ENCODE peak calls at places on chromosome 18, in four cellular contexts. K is fibroblast of lung, Y is tibial nerve, I is GM23248. Z is an unnamed sample.

GRCh38 chr18:56967032-56967431 is 179.9 kb upstream of the BOD1L2 start:
- DNase-seq in K (no peak), Y (no peak), I (no peak), Z (no peak)

GRCh38 chr18:59516356-59517155 is 157.5 kb upstream of the LMAN1 start:
- DNase-seq in K (peak), Y (peak), I (peak), Z (no peak)

GRCh38 chr18:68376931-68377330 is 338.0 kb downstream of the TMX3 start:
- DNase-seq in K (no peak), Y (no peak), I (no peak), Z (no peak)

GRCh38 chr18:25503567-25504081 is 151.7 kb upstream of the ZNF521 start:
- DNase-seq in K (peak), Y (peak), I (peak), Z (peak)

GRCh38 chr18:53380063-53380639 is 844.3 kb downstream of the MBD2 start:
- DNase-seq in K (peak), Y (no peak), I (peak), Z (no peak)

GRCh38 chr18:78587626-78588600 is 391.7 kb upstream of the SALL3 start:
- DNase-seq in K (no peak), Y (no peak), I (no peak), Z (no peak)

GRCh38 chr18:67583621-67584020 is 67.1 kb upstream of the DSEL start:
- DNase-seq in K (peak), Y (no peak), I (peak), Z (no peak)

GRCh38 chr18:30644158-30644557 is 398.4 kb downstream of the DSC3 start:
- DNase-seq in K (no peak), Y (no peak), I (no peak), Z (no peak)

GRCh38 chr18:1806884-1807615 is 764.3 kb downstream of the METTL4 start:
- DNase-seq in K (no peak), Y (no peak), I (no peak), Z (no peak)

GRCh38 chr18:55841314-55841713 is 253.3 kb upstream of the TCF4 start:
- DNase-seq in K (peak), Y (no peak), I (peak), Z (no peak)

GRCh38 chr18:12307871-12308385 is at the start of gene TUBB6:
- DNase-seq in K (peak), Y (peak), I (peak), Z (peak)

GRCh38 chr18:45730832-45731545 is 7.0 kb downstream of the SLC14A1 start:
- DNase-seq in K (peak), Y (no peak), I (peak), Z (no peak)

GRCh38 chr18:12338382-12338781 is 30.3 kb downstream of the TUBB6 start:
- DNase-seq in K (no peak), Y (no peak), I (no peak), Z (no peak)

GRCh38 chr18:49359732-49360444 is 100.6 kb downstream of the DYM start:
- DNase-seq in K (peak), Y (no peak), I (peak), Z (no peak)

GRCh38 chr18:48798334-48799197 is 152.2 kb downstream of the SMAD7 start:
- DNase-seq in K (no peak), Y (no peak), I (no peak), Z (peak)

GRCh38 chr18:44789704-44790103 is 109.0 kb downstream of the SETBP1 start:
- DNase-seq in K (peak), Y (no peak), I (peak), Z (no peak)

GRCh38 chr18:74722237-74722636 is 124.6 kb downstream of the ZNF407 start:
- DNase-seq in K (peak), Y (no peak), I (peak), Z (no peak)

GRCh38 chr18:54222922-54223567 is 1.4 kb downstream of the MBD2 start:
- DNase-seq in K (no peak), Y (no peak), I (no peak), Z (no peak)

GRCh38 chr18:58762781-58763171 is 91.5 kb downstream of the MALT1 start:
- DNase-seq in K (no peak), Y (no peak), I (no peak), Z (no peak)

GRCh38 chr18:65968605-65969004 is 217.8 kb downstream of the CDH7 start:
- DNase-seq in K (no peak), Y (no peak), I (no peak), Z (no peak)

GRCh38 chr18:58870621-58871020 is 5.9 kb downstream of the ZNF532 start:
- DNase-seq in K (no peak), Y (no peak), I (no peak), Z (no peak)

GRCh38 chr18:29154758-29155725 is 978.1 kb upstream of the CDH2 start:
- DNase-seq in K (peak), Y (no peak), I (peak), Z (no peak)

GRCh38 chr18:11995445-11996189 is 14.3 kb downstream of the IMPA2 start:
- DNase-seq in K (peak), Y (peak), I (peak), Z (peak)

GRCh38 chr18:56067216-56067611 is 479.2 kb upstream of the TCF4 start:
- DNase-seq in K (no peak), Y (no peak), I (peak), Z (no peak)

GRCh38 chr18:70288851-70289328 is at the start of gene SOCS6:
- DNase-seq in K (peak), Y (no peak), I (peak), Z (peak)

GRCh38 chr18:53941601-53942335 is 282.7 kb downstream of the MBD2 start:
- DNase-seq in K (peak), Y (no peak), I (peak), Z (no peak)

GRCh38 chr18:67783215-67783946 is 266.9 kb upstream of the DSEL start:
- DNase-seq in K (peak), Y (no peak), I (peak), Z (no peak)

GRCh38 chr18:56748698-56749268 is 97.6 kb downstream of the WDR7 start:
- DNase-seq in K (peak), Y (no peak), I (peak), Z (no peak)

GRCh38 chr18:79384151-79384807 is 11.5 kb upstream of the NFATC1 start:
- DNase-seq in K (no peak), Y (no peak), I (peak), Z (no peak)

GRCh38 chr18:68779169-68779568 is 18.7 kb upstream of the CCDC102B start:
- DNase-seq in K (no peak), Y (no peak), I (peak), Z (no peak)

GRCh38 chr18:47397671-47398319 is 146.3 kb upstream of the SKOR2 start:
- DNase-seq in K (no peak), Y (no peak), I (no peak), Z (peak)

GRCh38 chr18:31493941-31494340 is 4.0 kb upstream of the DSG2 start:
- DNase-seq in K (no peak), Y (no peak), I (no peak), Z (no peak)

GRCh38 chr18:7958081-7958896 is 391.2 kb downstream of the PTPRM start:
- DNase-seq in K (peak), Y (no peak), I (peak), Z (no peak)

GRCh38 chr18:72161686-72162085 is 382.5 kb downstream of the CBLN2 start:
- DNase-seq in K (peak), Y (no peak), I (no peak), Z (no peak)

GRCh38 chr18:7601249-7601620 is 34.1 kb downstream of the PTPRM start:
- DNase-seq in K (peak), Y (no peak), I (peak), Z (no peak)

GRCh38 chr18:46705521-46705920 is 48.5 kb upstream of the LOXHD1 start:
- DNase-seq in K (no peak), Y (no peak), I (no peak), Z (peak)

GRCh38 chr18:33673689-33674088 is 95.7 kb downstream of the ASXL3 start:
- DNase-seq in K (no peak), Y (no peak), I (no peak), Z (no peak)

GRCh38 chr18:31876707-31877106 is 66.2 kb downstream of the TRAPPC8 start:
- DNase-seq in K (peak), Y (no peak), I (peak), Z (no peak)

GRCh38 chr18:25661836-25662235 is 309.9 kb upstream of the ZNF521 start:
- DNase-seq in K (no peak), Y (no peak), I (no peak), Z (no peak)

GRCh38 chr18:63999871-64000270 is 30.0 kb downstream of the SERPINB8 start:
- DNase-seq in K (no peak), Y (no peak), I (no peak), Z (no peak)

DNA sequence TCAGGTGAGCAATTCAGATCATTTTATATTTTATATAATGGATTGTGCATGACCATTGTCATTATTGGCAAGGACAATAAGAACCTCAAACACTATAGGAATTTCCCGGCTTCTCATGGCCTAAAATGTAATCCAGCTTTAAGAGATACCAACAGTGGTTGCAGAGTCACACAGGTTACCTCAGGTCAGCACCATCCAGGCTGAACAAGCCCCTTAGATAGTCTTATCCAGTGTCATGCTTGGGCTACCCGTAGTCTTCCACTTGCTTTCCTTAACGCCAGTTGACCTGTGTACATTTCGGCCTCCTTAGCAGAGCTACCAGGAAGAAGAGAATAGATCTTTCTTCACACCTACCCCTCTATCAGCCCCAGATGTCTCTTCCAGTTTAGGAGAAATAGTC is 293.3 kb upstream of the SYT4 start:
- DNase-seq in K (no peak), Y (no peak), I (no peak), Z (no peak)
- H3K27ac ChIP-seq in K (no peak), Y (no peak), I (no peak), Z (no peak)

GRCh38 chr18:24293254-24293653 is 104.4 kb downstream of the OSBPL1A start:
- DNase-seq in K (no peak), Y (no peak), I (no peak), Z (no peak)
- H3K27ac ChIP-seq in K (no peak), Y (no peak), I (no peak), Z (no peak)

GRCh38 chr18:3411854-3412268 is 38.1 kb upstream of the TGIF1 start:
- DNase-seq in K (peak), Y (no peak), I (peak), Z (no peak)
- H3K27ac ChIP-seq in K (no peak), Y (no peak), I (no peak), Z (no peak)

DNA sequence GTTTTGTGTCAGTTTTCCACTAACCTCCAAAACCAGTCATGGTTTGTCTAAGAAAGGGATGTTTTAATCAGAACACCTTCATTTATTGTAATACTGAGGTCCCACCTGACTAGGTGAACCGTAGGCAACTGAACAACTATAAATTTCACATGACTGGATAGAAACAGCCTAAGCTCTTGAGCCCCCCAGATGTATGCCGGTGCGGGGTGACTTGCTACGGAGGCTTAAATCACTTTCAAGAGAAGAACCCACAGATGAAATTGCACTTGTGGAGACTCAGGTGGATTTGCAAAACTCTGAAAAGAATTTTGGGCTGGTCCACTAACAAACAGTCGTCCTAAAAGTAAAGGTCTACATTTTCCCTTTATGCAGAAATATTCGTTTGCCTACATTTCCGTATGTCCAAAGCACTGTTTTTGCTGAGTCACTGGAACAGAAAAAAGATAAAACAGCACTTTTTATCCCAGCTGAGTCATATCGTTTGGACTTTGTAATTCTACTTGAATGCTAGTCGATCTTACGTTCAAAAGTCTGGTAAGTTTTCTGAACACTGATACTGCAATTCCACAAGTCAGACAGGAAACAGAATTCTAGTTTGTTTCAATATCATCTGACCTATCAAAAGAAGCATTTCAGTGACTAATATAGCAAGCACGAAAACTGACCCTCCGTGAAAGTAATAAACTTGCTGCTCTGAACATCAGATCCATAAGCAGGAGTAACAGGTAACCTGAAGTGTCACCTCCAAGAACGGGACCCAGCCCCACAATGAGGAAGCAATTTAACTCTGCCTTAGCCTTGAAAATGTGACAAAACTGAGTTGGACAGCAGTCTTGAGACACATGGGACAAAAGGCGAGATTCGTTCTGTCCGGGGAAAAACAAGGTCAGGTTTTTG is 18.1 kb downstream of the ZNF516 start:
- DNase-seq in K (peak), Y (no peak), I (peak), Z (no peak)
- H3K27ac ChIP-seq in K (peak), Y (peak), I (peak), Z (no peak)

GRCh38 chr18:22558945-22559385 is 141.2 kb upstream of the CTAGE1 start:
- DNase-seq in K (peak), Y (peak), I (peak), Z (no peak)

GRCh38 chr18:22560283-22560627 is 142.5 kb upstream of the CTAGE1 start:
- DNase-seq in K (no peak), Y (no peak), I (no peak), Z (no peak)

GRCh38 chr18:22559414-22560282 is 141.9 kb upstream of the CTAGE1 start:
- DNase-seq in K (peak), Y (peak), I (peak), Z (peak)

GRCh38 chr18:22563098-22563707 is 145.5 kb upstream of the CTAGE1 start:
- DNase-seq in K (peak), Y (peak), I (peak), Z (peak)

DNA sequence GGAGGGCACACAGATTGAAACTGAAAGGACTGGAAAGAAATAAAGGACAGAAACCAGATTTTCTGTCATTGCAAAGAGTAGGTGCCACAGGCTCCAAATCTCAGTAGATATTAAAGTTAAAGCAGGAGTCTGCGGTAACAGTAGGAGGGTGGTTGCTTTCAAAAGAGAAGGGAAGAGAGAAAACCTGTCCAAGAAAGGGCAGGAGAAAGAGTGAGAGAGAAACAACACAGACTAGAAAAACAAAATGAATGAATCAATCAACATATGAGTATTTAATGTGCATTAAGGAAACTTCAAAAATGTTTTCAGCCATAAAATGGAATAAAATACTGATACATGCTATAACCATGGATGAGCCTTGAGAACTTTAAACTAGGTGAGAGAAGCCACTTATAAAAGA is 143.1 kb upstream of the CTAGE1 start:
- DNase-seq in K (no peak), Y (no peak), I (no peak), Z (no peak)
- H3K27ac ChIP-seq in K (no peak), Y (no peak), I (peak), Z (no peak)

GRCh38 chr18:62714671-62715438 is 486 bp upstream of the PHLPP1 start:
- DNase-seq in K (peak), Y (peak), I (peak), Z (peak)

GRCh38 chr18:62711781-62712180 is 3.6 kb upstream of the PHLPP1 start:
- DNase-seq in K (no peak), Y (no peak), I (no peak), Z (no peak)

GRCh38 chr18:62715439-62715792 is at the start of gene PHLPP1:
- DNase-seq in K (no peak), Y (no peak), I (no peak), Z (no peak)

GRCh38 chr18:62713651-62714247 is 1.6 kb upstream of the PHLPP1 start:
- DNase-seq in K (peak), Y (no peak), I (no peak), Z (peak)

DNA sequence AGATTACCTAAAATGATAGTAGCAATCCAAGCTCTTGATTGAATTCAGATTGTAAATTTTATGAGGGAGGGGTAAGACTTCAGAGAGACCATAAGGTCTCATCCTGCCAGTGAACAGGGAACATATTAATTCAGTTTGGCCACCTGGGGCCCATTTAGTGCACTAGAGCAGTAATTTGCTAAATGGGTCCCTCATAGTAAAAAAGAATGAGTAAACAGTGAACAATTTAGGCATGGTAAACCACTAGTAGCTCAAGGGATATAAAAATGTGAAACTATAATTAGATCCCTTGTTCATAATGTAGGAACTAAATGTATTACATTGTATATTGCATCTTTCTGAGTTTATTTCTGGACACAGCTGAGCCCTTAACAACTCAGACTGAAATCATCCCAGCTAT is 4.9 kb upstream of the PHLPP1 start:
- DNase-seq in K (peak), Y (no peak), I (peak), Z (no peak)
- H3K27ac ChIP-seq in K (no peak), Y (no peak), I (peak), Z (no peak)

GRCh38 chr18:5546660-5547059 is 2.9 kb upstream of the EPB41L3 start:
- DNase-seq in K (peak), Y (peak), I (peak), Z (peak)
- H3K27ac ChIP-seq in K (no peak), Y (no peak), I (no peak), Z (no peak)

DNA sequence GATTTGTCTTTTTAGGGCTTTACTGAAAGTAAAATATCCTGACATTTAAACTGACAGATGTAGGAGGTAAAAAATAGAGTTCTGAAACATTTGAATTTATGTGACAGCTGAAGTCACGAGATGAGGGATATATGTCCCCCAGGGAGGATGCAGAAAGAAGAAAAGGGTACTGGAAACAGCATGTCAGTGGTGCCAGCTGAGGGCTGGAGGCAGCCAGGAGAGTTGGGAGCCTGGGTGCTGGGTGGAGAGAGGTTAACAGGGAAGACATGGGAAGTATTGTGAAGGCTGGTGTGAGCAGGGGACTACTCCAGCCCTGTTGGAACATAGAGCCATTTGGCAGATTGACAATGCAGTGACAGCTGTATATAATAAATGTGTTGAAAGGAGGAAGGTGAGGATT is 11.8 kb upstream of the MOCOS start:
- DNase-seq in K (no peak), Y (no peak), I (no peak), Z (no peak)
- H3K27ac ChIP-seq in K (no peak), Y (no peak), I (no peak), Z (no peak)

Z was measured in WERI-Rb-1.